ENCODE peak calls at places on chromosomes 11 and 22, in four cellular contexts. R is K562, Z is SK-N-SH, W is GM12878. Q is an unnamed sample.

GRCh38 chr22:38452373-38453064 is 2.5 kb downstream of the KCNJ4 start:
- DNase-seq in R (no peak), Z (no peak), W (no peak), Q (no peak)

GRCh38 chr11:82757660-82758301 is 24.1 kb upstream of the FAM181B start:
- DNase-seq in R (no peak), Z (no peak), W (no peak), Q (no peak)

GRCh38 chr22:46539169-46539568 is 1.7 kb upstream of the CELSR1 start:
- DNase-seq in R (no peak), Z (no peak), W (no peak), Q (no peak)

GRCh38 chr11:128483211-128483788 is 104.1 kb downstream of the ETS1 start:
- DNase-seq in R (no peak), Z (no peak), W (peak; percentile 79), Q (no peak)

GRCh38 chr22:50705219-50705691 is 32.6 kb downstream of the SHANK3 start:
- DNase-seq in R (peak; percentile 61), Z (peak; percentile 88), W (no peak), Q (peak; percentile 44)

GRCh38 chr11:19259487-19260345 is 19.0 kb upstream of the E2F8 start:
- DNase-seq in R (peak; percentile 67), Z (peak; percentile 73), W (no peak), Q (peak; percentile 83)

GRCh38 chr11:17707833-17708232 is 11.5 kb upstream of the MYOD1 start:
- DNase-seq in R (no peak), Z (no peak), W (no peak), Q (no peak)

GRCh38 chr11:12160680-12161079 is 50.3 kb downstream of the MICAL2 start:
- DNase-seq in R (no peak), Z (no peak), W (no peak), Q (no peak)

GRCh38 chr22:22928666-22929380 is 41.2 kb downstream of the IGLL5 start:
- DNase-seq in R (peak; percentile 89), Z (no peak), W (peak; percentile 99), Q (no peak)

GRCh38 chr11:65491614-65492386 is 7.0 kb upstream of the MALAT1 start:
- DNase-seq in R (peak; percentile 85), Z (no peak), W (no peak), Q (peak; percentile 64)

GRCh38 chr11:78027759-78028158 is 4.7 kb upstream of the KCTD14 start:
- DNase-seq in R (no peak), Z (no peak), W (no peak), Q (no peak)

GRCh38 chr11:2913776-2914474 is 15.3 kb downstream of the PHLDA2 start:
- DNase-seq in R (no peak), Z (no peak), W (no peak), Q (no peak)

GRCh38 chr11:121446752-121447156 is 5.4 kb upstream of the SORL1 start:
- DNase-seq in R (no peak), Z (peak; percentile 67), W (no peak), Q (no peak)

GRCh38 chr11:115276182-115276581 is 228.0 kb downstream of the CADM1 start:
- DNase-seq in R (no peak), Z (peak; percentile 33), W (no peak), Q (no peak)

GRCh38 chr11:63814383-63814736 is 1.1 kb downstream of the SPINDOC start:
- DNase-seq in R (peak; percentile 32), Z (no peak), W (no peak), Q (no peak)

GRCh38 chr11:63811522-63811921 is 1.7 kb upstream of the SPINDOC start:
- DNase-seq in R (no peak), Z (no peak), W (no peak), Q (no peak)

GRCh38 chr11:63816732-63817131 is 3.5 kb downstream of the SPINDOC start:
- DNase-seq in R (no peak), Z (no peak), W (no peak), Q (no peak)

GRCh38 chr11:63813563-63814382 is 517 bp downstream of the SPINDOC start:
- DNase-seq in R (peak; percentile 56), Z (peak; percentile 88), W (no peak), Q (no peak)

DNA sequence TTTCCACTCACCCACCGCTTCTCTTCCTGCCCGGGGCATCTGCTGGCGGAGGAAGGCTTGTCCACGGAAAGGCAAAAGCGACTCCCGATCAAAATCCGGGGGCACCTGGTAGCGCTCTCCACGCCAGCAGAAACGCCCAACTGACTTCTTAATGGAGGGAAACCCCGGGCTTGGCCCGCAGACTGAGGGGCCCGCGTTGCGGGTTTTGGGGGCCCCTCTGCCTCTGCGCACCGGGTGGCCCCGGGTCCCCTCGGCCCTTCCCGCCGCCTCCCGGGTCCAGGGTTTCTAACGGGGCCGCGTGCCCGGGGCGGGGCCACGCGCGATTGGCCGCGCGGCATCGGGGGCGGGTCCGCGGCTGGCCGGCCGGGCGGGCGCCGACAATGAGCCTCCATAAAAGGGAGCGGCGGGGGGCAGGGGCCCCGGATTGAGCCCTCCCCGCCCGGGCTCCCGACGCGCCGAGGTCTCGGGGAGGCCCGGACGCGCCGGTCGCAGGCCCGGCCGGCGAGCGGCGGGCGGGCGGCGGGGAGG is at the start of gene SPINDOC:
- DNase-seq in R (peak; percentile 87), Z (peak; percentile 98), W (no peak), Q (no peak)
- TF ChIP-seq NRF1 in R (no peak), Z (no peak), W (no peak), Q (no peak)

GRCh38 chr11:24697722-24698121 is 200.9 kb downstream of the LUZP2 start:
- DNase-seq in R (no peak), Z (no peak), W (no peak), Q (no peak)
- TF ChIP-seq NRF1 in R (no peak), Z (no peak), W (no peak), Q (no peak)

GRCh38 chr11:119205574-119206511 is at the start of gene CBL:
- DNase-seq in R (peak; percentile 94), Z (peak; percentile 98), W (peak; percentile 47), Q (peak; percentile 75)

GRCh38 chr11:119206512-119207299 is 567 bp downstream of the CBL start:
- DNase-seq in R (peak; percentile 73), Z (peak; percentile 81), W (no peak), Q (no peak)

GRCh38 chr11:119207300-119207570 is 1.1 kb downstream of the CBL start:
- DNase-seq in R (no peak), Z (no peak), W (no peak), Q (no peak)

GRCh38 chr11:119209186-119209585 is 3.0 kb downstream of the CBL start:
- DNase-seq in R (no peak), Z (no peak), W (no peak), Q (no peak)

DNA sequence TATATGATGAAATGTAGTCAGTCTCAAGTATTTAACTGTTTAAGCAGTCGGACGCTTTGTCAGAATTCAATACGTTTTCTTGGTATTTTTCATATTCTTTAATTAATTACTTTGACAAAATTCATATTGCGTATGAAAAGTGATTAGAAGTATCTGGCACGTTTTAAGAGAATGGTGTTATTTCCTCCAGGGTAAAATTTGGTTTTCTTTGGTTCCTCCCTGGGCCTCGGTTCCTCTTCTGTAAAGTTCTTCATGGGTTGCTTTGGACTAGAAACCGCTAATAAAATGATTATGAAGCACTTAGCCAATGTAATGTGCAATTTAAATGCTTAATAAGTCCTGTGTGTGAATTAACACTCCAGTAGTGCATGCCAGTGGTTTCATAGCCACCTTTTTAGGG is 1.5 kb downstream of the CBL start:
- DNase-seq in R (no peak), Z (no peak), W (no peak), Q (no peak)
- TF ChIP-seq NRF1 in R (no peak), Z (no peak), W (no peak), Q (no peak)

GRCh38 chr11:62461740-62462522 is 43.1 kb downstream of the SCGB1A1 start:
- DNase-seq in R (peak; percentile 86), Z (no peak), W (no peak), Q (no peak)
- TF ChIP-seq NRF1 in R (no peak), Z (no peak), W (no peak), Q (no peak)

DNA sequence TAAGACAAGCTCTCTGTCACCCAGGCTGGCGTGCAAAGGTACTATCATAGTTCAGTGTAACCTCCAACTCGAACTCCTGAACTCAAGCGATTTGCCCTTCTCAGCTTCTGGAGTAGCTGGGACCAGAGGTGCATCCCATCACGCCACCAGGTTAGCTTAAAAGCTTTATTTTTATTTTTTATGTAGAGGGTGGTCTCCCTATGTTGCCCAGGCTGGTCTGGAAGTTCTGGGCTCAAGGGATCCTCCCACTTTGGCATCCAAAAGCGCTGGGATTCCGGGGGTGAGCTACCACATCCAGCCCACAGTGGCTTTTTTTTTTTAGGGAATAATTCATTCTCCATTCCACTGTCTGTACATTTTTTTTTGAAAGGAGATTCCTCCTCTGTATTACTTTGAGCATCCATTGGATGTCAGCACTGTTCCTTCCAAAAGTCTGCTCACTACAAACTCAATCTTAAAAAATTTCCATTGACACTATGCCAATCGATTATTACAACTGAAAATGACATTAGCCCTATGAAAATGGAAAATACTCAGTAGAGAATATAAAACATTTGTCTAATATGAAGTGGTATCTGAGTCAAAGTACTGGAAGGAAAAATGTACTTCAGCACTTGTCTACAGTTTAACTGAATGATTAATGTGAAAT is 1.3 kb upstream of the LPXN start:
- DNase-seq in R (peak; percentile 38), Z (peak; percentile 5), W (no peak), Q (no peak)
- TF ChIP-seq NRF1 in R (no peak), Z (no peak), W (no peak), Q (no peak)

GRCh38 chr11:69931060-69931910 is 112.1 kb upstream of the FGF3 start:
- DNase-seq in R (no peak), Z (no peak), W (no peak), Q (no peak)
- TF ChIP-seq NRF1 in R (no peak), Z (no peak), W (no peak), Q (no peak)

DNA sequence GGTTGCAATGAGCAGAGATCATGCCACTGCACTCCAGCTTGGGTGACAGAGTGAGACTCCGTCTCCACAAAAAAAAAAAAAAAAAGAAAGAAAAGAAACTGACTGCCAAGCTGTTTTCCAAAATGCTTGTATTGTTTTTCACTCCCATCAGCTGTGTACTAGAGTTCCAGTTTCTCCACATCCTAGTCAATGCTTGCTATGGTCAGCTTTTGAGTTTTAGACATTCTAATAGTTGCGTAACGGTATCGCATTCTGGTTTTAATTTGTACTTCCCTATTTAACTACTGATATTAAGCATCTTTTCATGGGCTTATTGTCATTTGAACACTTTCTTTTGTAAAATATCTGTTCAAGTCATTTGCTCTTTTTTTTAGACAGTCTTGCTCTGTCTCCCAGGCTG is 55.7 kb downstream of the TSPAN18 start:
- DNase-seq in R (no peak), Z (no peak), W (no peak), Q (no peak)
- TF ChIP-seq NRF1 in R (no peak), Z (no peak), W (no peak), Q (no peak)